ENCODE peak calls at places on chromosomes 11 and 22, in six cellular contexts. W is HepG2, N is IMR-90, M is K562, B is A549, S is GM12878. F is an unnamed sample.
A peak's percentile ranks its signal among the peaks of the same experiment; 100 is the strongest.

GRCh38 chr11:126146454-126147192 is 64.8 kb downstream of the RPUSD4 start:
- DNase-seq in W (peak; percentile 84), N (no peak), M (no peak), B (no peak), S (no peak), F (no peak)

GRCh38 chr11:3161309-3161708 is 3.8 kb downstream of the OSBPL5 start:
- DNase-seq in W (no peak), N (no peak), M (no peak), B (no peak), S (no peak), F (no peak)

GRCh38 chr11:70761094-70761905 is 363.0 kb downstream of the CTTN start:
- DNase-seq in W (no peak), N (no peak), M (peak; percentile 43), B (no peak), S (no peak), F (no peak)

GRCh38 chr22:21947040-21948014 is 5.3 kb downstream of the PPM1F start:
- DNase-seq in W (peak; percentile 27), N (peak; percentile 71), M (peak; percentile 98), B (peak; percentile 22), S (no peak), F (peak; percentile 69)

GRCh38 chr22:19644314-19645223 is 69.7 kb upstream of the SEPTIN5 start:
- DNase-seq in W (no peak), N (no peak), M (peak; percentile 75), B (no peak), S (no peak), F (no peak)

GRCh38 chr11:77506857-77507256 is 33.0 kb upstream of the PAK1 start:
- DNase-seq in W (no peak), N (no peak), M (no peak), B (no peak), S (no peak), F (no peak)

GRCh38 chr22:30420401-30421178 is 5.0 kb upstream of the MTFP1 start:
- DNase-seq in W (no peak), N (peak; percentile 90), M (peak; percentile 32), B (peak; percentile 61), S (no peak), F (no peak)

GRCh38 chr22:42933783-42934144 is 76.7 kb upstream of the ARFGAP3 start:
- DNase-seq in W (peak; percentile 33), N (peak; percentile 97), M (no peak), B (peak; percentile 73), S (no peak), F (no peak)

GRCh38 chr22:20582520-20583361 is 75.3 kb downstream of the MED15 start:
- DNase-seq in W (no peak), N (no peak), M (no peak), B (no peak), S (no peak), F (no peak)

GRCh38 chr11:110169738-110170137 is 76.5 kb downstream of the ZC3H12C start:
- DNase-seq in W (no peak), N (no peak), M (no peak), B (no peak), S (no peak), F (no peak)

GRCh38 chr11:110173775-110174644 is 80.8 kb downstream of the ZC3H12C start:
- DNase-seq in W (peak; percentile 67), N (peak; percentile 64), M (peak; percentile 74), B (peak; percentile 75), S (peak; percentile 23), F (peak; percentile 92)

GRCh38 chr11:110176366-110177056 is 83.3 kb downstream of the ZC3H12C start:
- DNase-seq in W (no peak), N (peak; percentile 51), M (no peak), B (no peak), S (no peak), F (no peak)

GRCh38 chr11:110174645-110175310 is 81.6 kb downstream of the ZC3H12C start:
- DNase-seq in W (no peak), N (peak; percentile 73), M (peak; percentile 19), B (no peak), S (no peak), F (no peak)

GRCh38 chr11:110172666-110173065 is 79.5 kb downstream of the ZC3H12C start:
- DNase-seq in W (no peak), N (peak; percentile 22), M (no peak), B (no peak), S (no peak), F (no peak)
- TF ChIP-seq POLR2A in W (no peak), N (no peak), M (no peak), B (no peak), S (no peak), F (no peak)

DNA sequence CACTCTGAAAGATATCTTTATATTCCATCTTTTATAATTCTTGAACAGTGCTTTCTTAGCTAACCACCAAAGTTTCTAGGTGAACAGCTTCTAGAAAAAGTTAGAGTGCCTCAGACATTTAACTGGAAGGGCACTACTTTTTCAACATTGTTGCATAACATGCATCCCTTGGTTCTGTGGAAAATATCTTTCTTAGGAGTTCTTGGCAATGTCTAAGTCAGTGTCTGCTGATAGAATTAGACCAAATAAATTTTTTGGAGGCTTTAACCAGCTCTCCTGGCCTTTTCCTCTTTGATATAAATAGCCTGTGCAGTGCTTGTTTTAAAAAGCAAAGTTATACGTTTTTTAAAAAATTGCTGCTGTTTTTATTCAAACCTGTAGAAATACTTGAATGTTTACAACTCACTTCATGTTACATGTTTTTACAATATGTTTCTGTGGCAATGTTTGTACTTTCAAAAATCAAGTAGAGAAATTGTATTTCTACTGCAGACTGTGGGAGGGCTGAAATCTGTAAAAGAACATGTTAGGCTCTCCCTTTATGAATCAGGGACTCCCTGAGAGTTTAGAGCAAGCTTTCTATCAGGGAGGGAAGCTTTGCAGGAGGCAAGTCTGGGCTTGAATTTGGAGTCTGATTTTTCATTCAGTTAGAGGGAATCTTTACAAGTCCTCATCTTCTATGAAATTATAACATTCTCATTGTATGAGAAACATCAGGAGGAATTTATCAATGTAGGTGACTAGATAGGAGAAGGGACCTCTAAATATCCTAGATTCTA is 16.3 kb upstream of the PANX1 start:
- DNase-seq in W (no peak), N (no peak), M (no peak), B (no peak), S (no peak), F (no peak)
- TF ChIP-seq RFX5 in W (no peak), N (no peak), M (no peak), B (no peak), S (no peak), F (no peak)

GRCh38 chr11:64246874-64247728 is at the start of gene PPP1R14B:
- DNase-seq in W (peak; percentile 80), N (peak; percentile 80), M (peak; percentile 90), B (peak; percentile 89), S (no peak), F (no peak)

GRCh38 chr11:64249038-64249437 is 2.3 kb upstream of the PLCB3 start:
- DNase-seq in W (no peak), N (no peak), M (no peak), B (no peak), S (no peak), F (no peak)

GRCh38 chr11:64248578-64248977 is 1.8 kb upstream of the PPP1R14B start:
- DNase-seq in W (no peak), N (no peak), M (no peak), B (no peak), S (no peak), F (no peak)

GRCh38 chr11:64249563-64250405 is 1.5 kb upstream of the PLCB3 start:
- DNase-seq in W (no peak), N (no peak), M (no peak), B (no peak), S (no peak), F (peak; percentile 65)

DNA sequence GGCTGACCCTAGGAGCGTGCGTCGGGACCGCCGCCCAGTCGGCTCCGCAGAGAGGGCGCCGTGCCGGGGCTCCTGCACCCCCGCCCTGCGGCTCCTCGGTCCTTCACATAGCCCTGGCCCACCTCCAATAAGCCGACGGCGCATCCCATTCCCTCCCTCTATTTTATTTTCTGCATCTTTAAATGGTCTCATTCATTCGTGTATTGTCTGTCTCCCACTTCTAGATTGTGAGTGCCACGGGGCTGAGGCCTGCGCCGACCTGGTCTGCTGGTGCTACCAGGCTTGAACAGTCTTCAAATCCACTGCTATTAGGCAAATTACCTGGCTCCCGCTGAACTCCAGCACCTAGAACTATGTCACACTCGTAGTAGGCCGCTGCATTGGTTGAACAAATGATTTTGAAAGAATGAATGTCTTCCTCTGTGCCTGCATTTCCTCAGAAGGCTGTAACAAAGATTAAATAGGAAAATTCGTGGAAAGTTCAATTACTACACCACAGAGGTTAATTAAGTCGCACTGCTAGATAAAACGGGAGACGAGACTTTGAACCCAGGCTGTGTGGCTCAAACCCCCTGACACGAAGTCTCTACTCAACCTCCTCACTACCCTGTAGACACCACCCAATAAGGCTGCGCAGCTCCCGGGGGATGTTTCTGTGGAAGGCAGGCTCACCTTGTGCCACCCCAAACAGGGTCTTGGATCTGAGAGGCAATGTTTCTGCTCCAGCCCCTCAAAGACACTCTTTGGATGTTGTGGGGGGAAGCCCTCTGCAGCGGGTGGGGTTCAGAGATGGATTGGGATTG is 1.2 kb upstream of the PPP1R14B start:
- DNase-seq in W (no peak), N (no peak), M (no peak), B (no peak), S (no peak), F (no peak)
- TF ChIP-seq USF2 in W (no peak), N (no peak), M (no peak), B (no peak), S (no peak), F (no peak)

GRCh38 chr11:5596611-5597201 is at the start of gene TRIM6:
- DNase-seq in W (no peak), N (peak; percentile 35), M (peak; percentile 81), B (peak; percentile 84), S (no peak), F (peak; percentile 65)

GRCh38 chr11:5591613-5592012 is 4.8 kb upstream of the TRIM6 start:
- DNase-seq in W (no peak), N (no peak), M (peak; percentile 47), B (no peak), S (no peak), F (no peak)

GRCh38 chr11:5597953-5598352 is 1.5 kb downstream of the TRIM6 start:
- DNase-seq in W (no peak), N (no peak), M (no peak), B (no peak), S (no peak), F (no peak)

GRCh38 chr11:5593146-5593545 is 3.3 kb upstream of the TRIM6 start:
- DNase-seq in W (no peak), N (peak; percentile 54), M (no peak), B (no peak), S (no peak), F (no peak)

GRCh38 chr11:5592615-5593014 is 3.8 kb upstream of the TRIM6 start:
- DNase-seq in W (no peak), N (no peak), M (no peak), B (no peak), S (no peak), F (no peak)
- TF ChIP-seq POLR2A in W (no peak), N (no peak), M (no peak), B (no peak), S (no peak), F (no peak)

DNA sequence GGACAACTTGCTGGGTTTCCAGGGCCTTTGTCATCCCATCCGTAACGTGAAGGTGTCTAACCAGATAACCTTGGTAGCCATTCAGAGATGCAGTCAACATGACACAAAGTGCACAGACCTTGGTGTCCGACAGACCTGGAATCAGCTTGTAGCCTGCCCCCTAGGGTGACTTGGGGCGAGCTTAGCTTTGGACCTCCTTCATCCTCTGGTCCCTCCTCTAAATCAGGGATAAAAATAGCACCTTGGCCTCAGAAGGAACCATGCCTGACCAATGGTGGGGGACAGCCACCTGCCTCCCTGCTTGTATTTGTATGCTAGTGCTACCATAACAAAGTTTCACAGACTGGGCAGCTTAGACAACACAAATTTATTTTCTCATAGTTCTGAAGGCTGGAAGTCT is 3.7 kb downstream of the SNRPD3 start:
- DNase-seq in W (no peak), N (no peak), M (no peak), B (no peak), S (no peak), F (no peak)
- TF ChIP-seq RFX5 in W (no peak), N (no peak), M (no peak), B (no peak), S (no peak), F (no peak)

F was measured in H1.